ENCODE peak calls at places on chromosomes 2 and 18, in seven cellular contexts. One of them, this sample, is unnamed.

GRCh38 chr2:172943992-172944793 is 131.5 kb upstream of the MAP3K20 start:
- DNase-seq in Peyer's patch: no peak
- DNase-seq in fibroblast of lung: no peak
- DNase-seq in BJ: no peak
- DNase-seq in type B pancreatic cell: no peak
- DNase-seq in WERI-Rb-1: no peak
- DNase-seq in right lobe of liver: no peak
- DNase-seq in this sample: no peak

GRCh38 chr2:240919161-240919781 is 13.1 kb downstream of the CROCC2 start:
- DNase-seq in Peyer's patch: peak
- DNase-seq in fibroblast of lung: no peak
- DNase-seq in BJ: no peak
- DNase-seq in type B pancreatic cell: no peak
- DNase-seq in WERI-Rb-1: peak
- DNase-seq in right lobe of liver: peak
- DNase-seq in this sample: no peak

GRCh38 chr18:45151645-45152044 is 463.6 kb upstream of the SLC14A2 start:
- DNase-seq in Peyer's patch: no peak
- DNase-seq in fibroblast of lung: no peak
- DNase-seq in BJ: no peak
- DNase-seq in type B pancreatic cell: no peak
- DNase-seq in WERI-Rb-1: no peak
- DNase-seq in right lobe of liver: no peak
- DNase-seq in this sample: no peak

GRCh38 chr2:189506514-189506976 is 65.3 kb downstream of the WDR75 start:
- DNase-seq in Peyer's patch: no peak
- DNase-seq in fibroblast of lung: no peak
- DNase-seq in BJ: no peak
- DNase-seq in type B pancreatic cell: no peak
- DNase-seq in WERI-Rb-1: no peak
- DNase-seq in right lobe of liver: no peak
- DNase-seq in this sample: peak

GRCh38 chr2:217185265-217185995 is 325.6 kb upstream of the TNP1 start:
- DNase-seq in Peyer's patch: no peak
- DNase-seq in fibroblast of lung: no peak
- DNase-seq in BJ: no peak
- DNase-seq in type B pancreatic cell: no peak
- DNase-seq in WERI-Rb-1: no peak
- DNase-seq in right lobe of liver: no peak
- DNase-seq in this sample: no peak

GRCh38 chr2:223760838-223761502 is 76.4 kb downstream of the AP1S3 start:
- DNase-seq in Peyer's patch: peak
- DNase-seq in fibroblast of lung: peak
- DNase-seq in BJ: peak
- DNase-seq in type B pancreatic cell: no peak
- DNase-seq in WERI-Rb-1: no peak
- DNase-seq in right lobe of liver: no peak
- DNase-seq in this sample: peak

GRCh38 chr2:98346259-98347236 is at the start of gene CNGA3:
- DNase-seq in Peyer's patch: no peak
- DNase-seq in fibroblast of lung: peak
- DNase-seq in BJ: no peak
- DNase-seq in type B pancreatic cell: peak
- DNase-seq in WERI-Rb-1: peak
- DNase-seq in right lobe of liver: no peak
- DNase-seq in this sample: no peak

GRCh38 chr2:234679766-234680687 is 183.1 kb upstream of the ARL4C start:
- DNase-seq in Peyer's patch: peak
- DNase-seq in fibroblast of lung: peak
- DNase-seq in BJ: peak
- DNase-seq in type B pancreatic cell: no peak
- DNase-seq in WERI-Rb-1: no peak
- DNase-seq in right lobe of liver: peak
- DNase-seq in this sample: peak

GRCh38 chr2:178553047-178553446 is 72.8 kb downstream of the PLEKHA3 start:
- DNase-seq in Peyer's patch: no peak
- DNase-seq in fibroblast of lung: peak
- DNase-seq in BJ: peak
- DNase-seq in type B pancreatic cell: no peak
- DNase-seq in WERI-Rb-1: no peak
- DNase-seq in right lobe of liver: no peak
- DNase-seq in this sample: peak

GRCh38 chr2:240149943-240150784 is 9.7 kb upstream of the OTOS start:
- DNase-seq in Peyer's patch: no peak
- DNase-seq in fibroblast of lung: peak
- DNase-seq in BJ: no peak
- DNase-seq in type B pancreatic cell: no peak
- DNase-seq in WERI-Rb-1: peak
- DNase-seq in right lobe of liver: no peak
- DNase-seq in this sample: peak

GRCh38 chr2:227509086-227509485 is 37.1 kb downstream of the AGFG1 start:
- DNase-seq in Peyer's patch: no peak
- DNase-seq in fibroblast of lung: no peak
- DNase-seq in BJ: no peak
- DNase-seq in type B pancreatic cell: no peak
- DNase-seq in WERI-Rb-1: no peak
- DNase-seq in right lobe of liver: no peak
- DNase-seq in this sample: no peak

GRCh38 chr2:56127013-56127772 is 56.6 kb upstream of the CCDC85A start:
- DNase-seq in Peyer's patch: no peak
- DNase-seq in fibroblast of lung: no peak
- DNase-seq in BJ: no peak
- DNase-seq in type B pancreatic cell: no peak
- DNase-seq in WERI-Rb-1: no peak
- DNase-seq in right lobe of liver: no peak
- DNase-seq in this sample: no peak

GRCh38 chr2:18749912-18750526 is 160.7 kb upstream of the NT5C1B start:
- DNase-seq in Peyer's patch: peak
- DNase-seq in fibroblast of lung: peak
- DNase-seq in BJ: no peak
- DNase-seq in type B pancreatic cell: no peak
- DNase-seq in WERI-Rb-1: peak
- DNase-seq in right lobe of liver: no peak
- DNase-seq in this sample: peak

GRCh38 chr2:236507393-236508085 is 62.1 kb upstream of the ACKR3 start:
- DNase-seq in Peyer's patch: peak
- DNase-seq in fibroblast of lung: peak
- DNase-seq in BJ: no peak
- DNase-seq in type B pancreatic cell: peak
- DNase-seq in WERI-Rb-1: no peak
- DNase-seq in right lobe of liver: no peak
- DNase-seq in this sample: no peak

GRCh38 chr2:205776139-205776538 is 93.8 kb downstream of the NRP2 start:
- DNase-seq in Peyer's patch: peak
- DNase-seq in fibroblast of lung: peak
- DNase-seq in BJ: no peak
- DNase-seq in type B pancreatic cell: no peak
- DNase-seq in WERI-Rb-1: peak
- DNase-seq in right lobe of liver: peak
- DNase-seq in this sample: peak

GRCh38 chr2:82789886-82790276 is 1669.2 kb downstream of the SUCLG1 start:
- DNase-seq in Peyer's patch: no peak
- DNase-seq in fibroblast of lung: peak
- DNase-seq in BJ: no peak
- DNase-seq in type B pancreatic cell: no peak
- DNase-seq in WERI-Rb-1: no peak
- DNase-seq in right lobe of liver: no peak
- DNase-seq in this sample: peak

GRCh38 chr2:180555391-180555965 is 424.9 kb upstream of the UBE2E3 start:
- DNase-seq in Peyer's patch: no peak
- DNase-seq in fibroblast of lung: no peak
- DNase-seq in BJ: no peak
- DNase-seq in type B pancreatic cell: no peak
- DNase-seq in WERI-Rb-1: no peak
- DNase-seq in right lobe of liver: peak
- DNase-seq in this sample: no peak

GRCh38 chr2:110867078-110867477 is 134.7 kb downstream of the ACOXL start:
- DNase-seq in Peyer's patch: peak
- DNase-seq in fibroblast of lung: no peak
- DNase-seq in BJ: no peak
- DNase-seq in type B pancreatic cell: no peak
- DNase-seq in WERI-Rb-1: no peak
- DNase-seq in right lobe of liver: no peak
- DNase-seq in this sample: no peak

GRCh38 chr2:18546586-18546985 is 13.9 kb downstream of the RDH14 start:
- DNase-seq in Peyer's patch: no peak
- DNase-seq in fibroblast of lung: no peak
- DNase-seq in BJ: no peak
- DNase-seq in type B pancreatic cell: no peak
- DNase-seq in WERI-Rb-1: peak
- DNase-seq in right lobe of liver: no peak
- DNase-seq in this sample: no peak

GRCh38 chr2:54471221-54471711 is 15.1 kb downstream of the SPTBN1 start:
- DNase-seq in Peyer's patch: no peak
- DNase-seq in fibroblast of lung: peak
- DNase-seq in BJ: peak
- DNase-seq in type B pancreatic cell: no peak
- DNase-seq in WERI-Rb-1: no peak
- DNase-seq in right lobe of liver: no peak
- DNase-seq in this sample: peak

GRCh38 chr2:62733546-62733945 is 28.0 kb downstream of the EHBP1 start:
- DNase-seq in Peyer's patch: no peak
- DNase-seq in fibroblast of lung: no peak
- DNase-seq in BJ: no peak
- DNase-seq in type B pancreatic cell: no peak
- DNase-seq in WERI-Rb-1: no peak
- DNase-seq in right lobe of liver: no peak
- DNase-seq in this sample: no peak

GRCh38 chr18:61612517-61612916 is 279.3 kb downstream of the CDH20 start:
- DNase-seq in Peyer's patch: no peak
- DNase-seq in fibroblast of lung: no peak
- DNase-seq in BJ: no peak
- DNase-seq in type B pancreatic cell: no peak
- DNase-seq in WERI-Rb-1: no peak
- DNase-seq in right lobe of liver: no peak
- DNase-seq in this sample: no peak
- TF ChIP-seq CTCF in Peyer's patch: no peak
- TF ChIP-seq CTCF in fibroblast of lung: peak
- TF ChIP-seq CTCF in BJ: peak
- TF ChIP-seq CTCF in type B pancreatic cell: no peak
- TF ChIP-seq CTCF in WERI-Rb-1: peak
- TF ChIP-seq CTCF in right lobe of liver: peak
- TF ChIP-seq CTCF in this sample: peak

DNA sequence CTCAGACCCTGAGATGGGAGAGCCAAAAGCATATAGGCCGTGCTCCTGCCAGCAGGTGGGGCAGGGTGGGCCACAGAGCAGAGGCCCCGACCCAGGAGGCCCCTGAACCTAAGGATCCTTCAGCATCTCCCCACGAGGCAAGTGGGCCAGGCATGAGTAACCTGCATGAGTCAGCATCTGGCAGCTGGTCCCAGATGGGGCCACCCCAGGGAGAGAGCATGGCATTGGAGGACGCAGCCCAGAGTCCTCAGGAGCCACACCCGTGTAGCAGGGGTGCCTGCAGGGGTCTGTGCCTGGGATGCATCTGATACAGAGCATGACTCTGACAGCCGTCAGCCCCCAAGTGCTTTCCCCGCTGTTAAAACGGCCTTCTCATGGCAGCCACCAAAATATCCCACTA is 185.6 kb upstream of the SALL3 start:
- DNase-seq in Peyer's patch: no peak
- DNase-seq in fibroblast of lung: no peak
- DNase-seq in BJ: no peak
- DNase-seq in type B pancreatic cell: no peak
- DNase-seq in WERI-Rb-1: no peak
- DNase-seq in right lobe of liver: no peak
- DNase-seq in this sample: no peak
- TF ChIP-seq CTCF in Peyer's patch: no peak
- TF ChIP-seq CTCF in fibroblast of lung: no peak
- TF ChIP-seq CTCF in BJ: no peak
- TF ChIP-seq CTCF in type B pancreatic cell: no peak
- TF ChIP-seq CTCF in WERI-Rb-1: no peak
- TF ChIP-seq CTCF in right lobe of liver: no peak
- TF ChIP-seq CTCF in this sample: no peak

GRCh38 chr2:119293254-119293653 is 69.6 kb downstream of the STEAP3 start:
- DNase-seq in Peyer's patch: no peak
- DNase-seq in fibroblast of lung: peak
- DNase-seq in BJ: no peak
- DNase-seq in type B pancreatic cell: no peak
- DNase-seq in WERI-Rb-1: no peak
- DNase-seq in right lobe of liver: no peak
- DNase-seq in this sample: peak

GRCh38 chr2:119291588-119292167 is 68.0 kb downstream of the STEAP3 start:
- DNase-seq in Peyer's patch: no peak
- DNase-seq in fibroblast of lung: no peak
- DNase-seq in BJ: no peak
- DNase-seq in type B pancreatic cell: no peak
- DNase-seq in WERI-Rb-1: no peak
- DNase-seq in right lobe of liver: no peak
- DNase-seq in this sample: no peak

GRCh38 chr2:119290859-119291587 is 67.4 kb downstream of the STEAP3 start:
- DNase-seq in Peyer's patch: peak
- DNase-seq in fibroblast of lung: peak
- DNase-seq in BJ: no peak
- DNase-seq in type B pancreatic cell: peak
- DNase-seq in WERI-Rb-1: peak
- DNase-seq in right lobe of liver: peak
- DNase-seq in this sample: peak

GRCh38 chr2:119293900-119294299 is 70.3 kb downstream of the STEAP3 start:
- DNase-seq in Peyer's patch: no peak
- DNase-seq in fibroblast of lung: no peak
- DNase-seq in BJ: no peak
- DNase-seq in type B pancreatic cell: no peak
- DNase-seq in WERI-Rb-1: no peak
- DNase-seq in right lobe of liver: no peak
- DNase-seq in this sample: no peak

GRCh38 chr2:119292226-119292625 is 68.6 kb downstream of the STEAP3 start:
- DNase-seq in Peyer's patch: no peak
- DNase-seq in fibroblast of lung: peak
- DNase-seq in BJ: no peak
- DNase-seq in type B pancreatic cell: no peak
- DNase-seq in WERI-Rb-1: no peak
- DNase-seq in right lobe of liver: no peak
- DNase-seq in this sample: peak
- TF ChIP-seq CTCF in Peyer's patch: no peak
- TF ChIP-seq CTCF in fibroblast of lung: peak
- TF ChIP-seq CTCF in BJ: peak
- TF ChIP-seq CTCF in type B pancreatic cell: peak
- TF ChIP-seq CTCF in WERI-Rb-1: no peak
- TF ChIP-seq CTCF in right lobe of liver: peak
- TF ChIP-seq CTCF in this sample: peak

DNA sequence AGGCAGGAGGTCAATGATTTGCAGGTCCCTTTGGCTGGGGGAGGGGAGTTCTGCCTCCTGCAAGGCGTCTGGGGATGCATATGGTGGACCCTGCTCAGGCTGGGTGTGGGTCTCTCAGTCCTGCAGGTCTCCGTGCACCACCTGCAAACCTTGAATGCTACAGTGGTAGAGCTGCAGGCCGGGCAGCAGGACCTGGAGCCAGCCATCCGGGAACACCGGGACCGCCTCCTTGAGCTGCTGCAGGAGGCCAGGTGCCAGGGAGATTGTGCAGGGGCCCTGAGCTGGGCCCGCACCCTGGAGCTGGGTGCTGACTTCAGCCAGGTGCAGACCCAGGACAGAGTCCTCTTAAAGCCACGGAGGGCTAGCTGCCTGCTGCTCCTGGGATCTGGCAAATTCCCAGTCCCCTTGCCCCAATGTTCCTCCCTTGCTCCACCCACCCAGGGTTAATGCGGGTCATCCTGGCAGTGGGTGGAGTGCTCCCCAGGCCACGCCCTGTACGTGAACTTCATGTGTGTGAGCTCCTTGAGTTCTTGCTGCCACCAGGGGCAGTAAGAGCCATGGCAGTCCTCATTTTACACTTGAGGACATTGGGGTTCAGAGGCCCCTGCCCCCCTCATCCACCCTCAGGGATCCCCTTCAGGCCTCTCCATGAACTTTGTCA is 3.1 kb downstream of the PROM2 start:
- DNase-seq in Peyer's patch: peak
- DNase-seq in fibroblast of lung: no peak
- DNase-seq in BJ: no peak
- DNase-seq in type B pancreatic cell: no peak
- DNase-seq in WERI-Rb-1: peak
- DNase-seq in right lobe of liver: peak
- DNase-seq in this sample: no peak
- TF ChIP-seq CTCF in Peyer's patch: no peak
- TF ChIP-seq CTCF in fibroblast of lung: no peak
- TF ChIP-seq CTCF in BJ: no peak
- TF ChIP-seq CTCF in type B pancreatic cell: no peak
- TF ChIP-seq CTCF in WERI-Rb-1: peak
- TF ChIP-seq CTCF in right lobe of liver: no peak
- TF ChIP-seq CTCF in this sample: peak